ENCODE peak calls at places on chromosomes 1 and 21, in seven cellular contexts. R is GM12878, Q is K562, V is A549, L is HepG2, S is endothelial cell of umbilical vein, H is H1. X is an unnamed sample.

GRCh38 chr21:39051561-39051949 is 131.7 kb downstream of the PSMG1 start:
- DNase-seq in H (no peak), S (no peak), Q (no peak), R (no peak), V (no peak), L (no peak), X (no peak)

GRCh38 chr21:22758478-22758877 is 1760.3 kb downstream of the NCAM2 start:
- DNase-seq in L (no peak), S (peak), R (no peak), H (no peak), V (no peak), Q (no peak), X (no peak)

GRCh38 chr1:109161836-109162606 is 48.1 kb downstream of the ELAPOR1 start:
- DNase-seq in L (no peak), V (no peak), H (no peak), S (no peak), Q (no peak), R (peak), X (peak)

GRCh38 chr21:45129231-45129923 is 55.0 kb downstream of the ADARB1 start:
- DNase-seq in Q (peak), V (no peak), S (peak), L (no peak), H (no peak), R (no peak), X (no peak)

GRCh38 chr1:178962853-178963810 is 62.6 kb upstream of the FAM20B start:
- DNase-seq in H (peak), Q (no peak), S (no peak), R (no peak), V (no peak), L (no peak), X (no peak)

GRCh38 chr1:224779491-224780020 is 149.9 kb upstream of the DNAH14 start:
- DNase-seq in S (no peak), H (no peak), R (no peak), V (no peak), L (no peak), Q (no peak), X (no peak)

GRCh38 chr21:35088235-35088865 is 39.2 kb upstream of the RUNX1 start:
- DNase-seq in R (no peak), L (no peak), Q (no peak), H (no peak), S (no peak), V (no peak), X (no peak)

GRCh38 chr1:175376194-175376593 is 183.6 kb upstream of the KIAA0040 start:
- DNase-seq in V (peak), Q (peak), L (peak), H (no peak), R (no peak), S (peak), X (peak)

GRCh38 chr1:86868477-86868876 is 45.4 kb downstream of the SELENOF start:
- DNase-seq in Q (no peak), V (no peak), S (peak), H (no peak), L (no peak), R (no peak), X (no peak)

GRCh38 chr1:174998569-174999215 is 1.1 kb upstream of the CACYBP start:
- DNase-seq in R (peak), L (peak), S (peak), V (peak), H (no peak), Q (peak), X (peak)

GRCh38 chr1:207017615-207018559 is 14.7 kb downstream of the C1orf116 start:
- DNase-seq in S (no peak), V (no peak), R (no peak), L (no peak), Q (peak), H (no peak), X (no peak)

GRCh38 chr1:171566467-171566866 is 55.6 kb upstream of the MYOCOS start:
- DNase-seq in Q (peak), R (no peak), V (no peak), S (no peak), L (no peak), H (no peak), X (no peak)

GRCh38 chr1:76949503-76949902 is 82.2 kb downstream of the ST6GALNAC5 start:
- DNase-seq in S (no peak), Q (no peak), L (no peak), R (no peak), V (no peak), H (no peak), X (no peak)

GRCh38 chr1:169113613-169114119 is 7.2 kb downstream of the ATP1B1 start:
- DNase-seq in V (peak), L (peak), R (no peak), Q (no peak), S (peak), H (no peak), X (no peak)

GRCh38 chr21:22711636-22712035 is 1713.4 kb downstream of the NCAM2 start:
- DNase-seq in V (no peak), Q (no peak), H (no peak), R (no peak), S (peak), L (no peak), X (no peak)

GRCh38 chr1:12229386-12229834 is 420 bp upstream of the VPS13D start:
- DNase-seq in R (no peak), V (no peak), H (no peak), L (no peak), S (no peak), Q (no peak), X (no peak)

GRCh38 chr21:36079010-36079649 is 9.3 kb downstream of the CBR1 start:
- DNase-seq in L (no peak), H (no peak), S (no peak), R (no peak), V (no peak), Q (peak), X (no peak)

GRCh38 chr1:109796484-109797305 is 33.0 kb upstream of the EPS8L3 start:
- DNase-seq in V (no peak), L (no peak), Q (no peak), H (no peak), R (no peak), S (no peak), X (no peak)

GRCh38 chr1:15323989-15324866 is 77.2 kb downstream of the FHAD1 start:
- DNase-seq in Q (no peak), L (no peak), H (no peak), R (no peak), V (no peak), S (no peak), X (no peak)

GRCh38 chr1:53766766-53767409 is 27.9 kb upstream of the GLIS1 start:
- DNase-seq in L (no peak), Q (no peak), H (no peak), V (no peak), R (no peak), S (peak), X (no peak)

GRCh38 chr1:223716302-223716862 is 4.0 kb downstream of the CAPN2 start:
- DNase-seq in R (peak), Q (no peak), H (no peak), L (no peak), S (no peak), V (no peak), X (peak)

GRCh38 chr1:29324771-29325351 is 88.5 kb downstream of the PTPRU start:
- DNase-seq in H (peak), L (no peak), S (no peak), Q (peak), R (no peak), V (no peak), X (peak)

GRCh38 chr1:12208764-12209494 is 20.9 kb upstream of the VPS13D start:
- DNase-seq in L (peak), R (no peak), V (peak), Q (peak), S (peak), H (peak), X (peak)

GRCh38 chr1:52571783-52572182 is 18.9 kb upstream of the TUT4 start:
- DNase-seq in Q (peak), R (no peak), S (no peak), L (peak), V (no peak), H (no peak), X (peak)

GRCh38 chr1:174818014-174818616 is 181.6 kb upstream of the CACYBP start:
- DNase-seq in V (no peak), R (no peak), S (no peak), H (no peak), Q (no peak), L (no peak), X (no peak)

GRCh38 chr1:112264010-112264409 is 132.0 kb upstream of the CTTNBP2NL start:
- DNase-seq in R (no peak), Q (no peak), V (no peak), H (no peak), L (no peak), S (no peak), X (no peak)

GRCh38 chr1:18922319-18922726 is 20.0 kb upstream of the ALDH4A1 start:
- DNase-seq in Q (no peak), L (peak), V (peak), R (no peak), H (no peak), S (peak), X (peak)

GRCh38 chr1:48823161-48823560 is 46.5 kb upstream of the BEND5 start:
- DNase-seq in S (no peak), L (no peak), Q (no peak), R (no peak), V (no peak), H (no peak), X (no peak)

GRCh38 chr1:227940791-227941241 is 6.9 kb downstream of the WNT9A start:
- DNase-seq in Q (no peak), S (no peak), V (no peak), H (no peak), R (no peak), L (no peak), X (no peak)

GRCh38 chr1:85550784-85551516 is 29.6 kb upstream of the CCN1 start:
- DNase-seq in Q (no peak), R (no peak), H (no peak), S (peak), V (no peak), L (no peak), X (no peak)

GRCh38 chr1:15110867-15111230 is 42.7 kb upstream of the TMEM51 start:
- DNase-seq in H (no peak), V (no peak), Q (peak), S (no peak), L (peak), R (no peak), X (no peak)

GRCh38 chr1:246036175-246036574 is 470.9 kb downstream of the SMYD3 start:
- DNase-seq in Q (no peak), L (no peak), H (no peak), V (no peak), R (no peak), S (no peak), X (no peak)

GRCh38 chr1:246032984-246033383 is 474.1 kb downstream of the SMYD3 start:
- DNase-seq in S (no peak), Q (no peak), L (no peak), V (no peak), H (no peak), R (no peak), X (no peak)

GRCh38 chr1:246037832-246038231 is 469.2 kb downstream of the SMYD3 start:
- DNase-seq in L (no peak), H (no peak), V (no peak), R (no peak), S (no peak), Q (no peak), X (no peak)

GRCh38 chr1:246034630-246035029 is 472.4 kb downstream of the SMYD3 start:
- DNase-seq in Q (no peak), R (no peak), L (no peak), S (no peak), H (no peak), V (no peak), X (no peak)

GRCh38 chr1:246035060-246035531 is 472.0 kb downstream of the SMYD3 start:
- DNase-seq in L (no peak), S (peak), H (no peak), Q (peak), R (no peak), V (no peak), X (no peak)
- TF ChIP-seq MAX in L (no peak), S (no peak), H (no peak), Q (no peak), R (no peak), V (no peak), X (no peak)

GRCh38 chr1:35556494-35557117 is 597 bp downstream of the KIAA0319L start:
- DNase-seq in H (no peak), L (no peak), Q (no peak), R (no peak), S (no peak), V (no peak), X (no peak)

GRCh38 chr1:35559317-35559944 is 1.8 kb downstream of the NCDN start:
- DNase-seq in S (no peak), V (no peak), H (no peak), Q (no peak), L (no peak), R (no peak), X (no peak)

GRCh38 chr1:35557118-35557610 is at the start of gene KIAA0319L:
- DNase-seq in R (no peak), Q (peak), H (peak), V (peak), L (peak), S (no peak), X (no peak)

GRCh38 chr1:35558374-35559316 is 1.0 kb downstream of the NCDN start:
- DNase-seq in S (no peak), R (no peak), H (no peak), Q (peak), L (no peak), V (no peak), X (peak)

GRCh38 chr1:35557611-35558373 is at the start of gene NCDN:
- DNase-seq in L (peak), Q (peak), S (peak), R (peak), H (peak), V (peak), X (peak)
- TF ChIP-seq POLR2A in L (peak), Q (peak), S (peak), R (peak), H (peak), V (peak), X (no peak)

GRCh38 chr1:173303984-173304383 is 96.9 kb upstream of the TNFSF4 start:
- DNase-seq in L (no peak), V (no peak), Q (no peak), R (no peak), S (no peak), H (no peak), X (no peak)

GRCh38 chr1:173302890-173303829 is 96.0 kb upstream of the TNFSF4 start:
- DNase-seq in H (no peak), Q (no peak), V (no peak), L (no peak), S (no peak), R (no peak), X (no peak)

GRCh38 chr1:173300249-173301044 is 93.3 kb upstream of the TNFSF4 start:
- DNase-seq in H (no peak), V (no peak), L (no peak), S (no peak), Q (no peak), R (no peak), X (no peak)

GRCh38 chr1:173302366-173302765 is 95.2 kb upstream of the TNFSF4 start:
- DNase-seq in V (no peak), S (no peak), R (no peak), H (no peak), Q (no peak), L (no peak), X (no peak)

DNA sequence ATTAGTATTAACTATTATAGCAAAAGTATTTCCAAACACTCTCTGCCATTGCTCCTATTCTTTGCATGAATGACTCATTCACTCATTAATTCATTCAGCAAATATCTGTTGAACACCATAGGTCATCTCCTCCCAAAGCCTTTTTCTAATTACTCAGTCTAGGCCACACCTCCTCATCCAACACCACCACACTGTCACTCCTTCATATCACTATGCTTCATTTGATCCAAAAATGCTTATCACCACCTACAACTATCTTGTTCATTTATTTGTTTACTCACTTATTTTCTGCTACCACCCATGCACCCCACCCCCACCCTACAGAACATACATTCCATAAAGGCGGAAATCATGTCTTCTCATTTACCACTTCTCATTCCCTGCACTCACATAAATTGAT is 94.4 kb upstream of the TNFSF4 start:
- DNase-seq in L (no peak), S (no peak), V (no peak), Q (peak), R (no peak), H (no peak), X (no peak)
- TF ChIP-seq MAX in L (no peak), S (no peak), V (no peak), Q (no peak), R (no peak), H (no peak), X (no peak)

DNA sequence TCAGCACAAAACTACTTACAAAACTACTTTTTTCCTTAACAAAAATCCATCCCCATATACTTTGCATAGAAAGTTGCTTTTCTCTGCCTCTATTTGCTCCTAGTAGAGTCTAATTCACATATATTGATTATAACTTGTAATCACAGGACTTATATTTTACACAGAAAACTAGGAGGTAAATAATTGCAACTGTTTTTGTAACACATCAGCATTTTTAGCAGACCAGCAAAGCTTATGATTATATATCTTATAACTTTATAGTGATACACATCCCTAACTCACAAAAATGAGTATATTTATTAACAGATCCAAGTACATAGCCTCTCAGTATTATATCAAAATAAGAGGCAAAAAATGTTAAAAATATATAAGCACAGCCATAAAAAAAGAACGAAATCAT is 17.3 kb upstream of the SLC35A3 start:
- DNase-seq in Q (no peak), H (no peak), R (no peak), S (no peak), L (no peak), V (no peak), X (no peak)
- TF ChIP-seq POLR2A in Q (no peak), H (no peak), R (no peak), S (no peak), L (no peak), V (no peak), X (no peak)

GRCh38 chr1:198105185-198105584 is 51.6 kb upstream of the NEK7 start:
- DNase-seq in H (no peak), Q (no peak), L (no peak), R (no peak), V (no peak), S (no peak), X (no peak)

GRCh38 chr1:198102454-198102791 is 54.4 kb upstream of the NEK7 start:
- DNase-seq in V (no peak), L (no peak), S (no peak), H (no peak), Q (no peak), R (no peak), X (peak)

GRCh38 chr1:198099755-198100154 is 57.0 kb upstream of the NEK7 start:
- DNase-seq in Q (no peak), H (no peak), S (no peak), R (no peak), V (no peak), L (no peak), X (no peak)

GRCh38 chr1:198106007-198106406 is 50.8 kb upstream of the NEK7 start:
- DNase-seq in S (no peak), R (no peak), V (no peak), H (no peak), L (no peak), Q (no peak), X (no peak)

GRCh38 chr1:198101716-198102453 is 54.9 kb upstream of the NEK7 start:
- DNase-seq in H (no peak), V (no peak), S (no peak), Q (no peak), R (no peak), L (no peak), X (no peak)
- TF ChIP-seq MAX in H (no peak), V (no peak), S (no peak), Q (no peak), R (no peak), L (no peak), X (no peak)

GRCh38 chr1:234612352-234613127 is 2.6 kb upstream of the IRF2BP2 start:
- DNase-seq in V (peak), S (peak), L (peak), H (no peak), R (peak), Q (peak), X (peak)
- TF ChIP-seq POLR2A in V (peak), S (peak), L (peak), H (no peak), R (peak), Q (no peak), X (peak)